ENCODE peak calls at places on chromosomes 1 and 21, in seven cellular contexts. L is neural progenitor cell, R is thoracic aorta, W is OCI-LY7, D is IMR-90, Q is uterus, Z is lower lobe of right lung. A is an unnamed sample.

GRCh38 chr1:31744165-31744888 is 19.8 kb downstream of the ADGRB2 start:
- DNase-seq in R (no peak), W (peak), Q (no peak), Z (no peak), L (no peak), D (no peak), A (no peak)

GRCh38 chr1:157363660-157364140 is 188.6 kb downstream of the FCRL5 start:
- DNase-seq in Z (no peak), W (peak), D (peak), L (peak), R (no peak), Q (no peak), A (no peak)

GRCh38 chr1:38152351-38153082 is 105.9 kb upstream of the POU3F1 start:
- DNase-seq in Q (no peak), W (peak), Z (no peak), L (no peak), R (no peak), D (no peak), A (no peak)

GRCh38 chr1:248873409-248873992 is 14.6 kb upstream of the ZNF692 start:
- DNase-seq in Z (peak), W (peak), Q (peak), L (peak), D (peak), R (peak), A (peak)

GRCh38 chr1:1318131-1318652 is 6.3 kb downstream of the INTS11 start:
- DNase-seq in D (peak), Q (peak), Z (peak), R (peak), W (no peak), L (no peak), A (no peak)

GRCh38 chr1:195475568-195475967 is 1132.7 kb downstream of the KCNT2 start:
- DNase-seq in L (no peak), Z (no peak), D (no peak), R (no peak), W (no peak), Q (no peak), A (no peak)

GRCh38 chr1:11180342-11180744 is 8.8 kb upstream of the ANGPTL7 start:
- DNase-seq in Q (no peak), W (no peak), Z (no peak), D (peak), R (no peak), L (no peak), A (no peak)

GRCh38 chr1:102886638-102887037 is 221.7 kb downstream of the COL11A1 start:
- DNase-seq in R (no peak), W (no peak), D (no peak), Q (no peak), L (no peak), Z (no peak), A (no peak)

GRCh38 chr1:97814121-97814520 is 106.7 kb downstream of the DPYD start:
- DNase-seq in R (no peak), Q (no peak), Z (no peak), W (no peak), L (no peak), D (peak), A (no peak)

GRCh38 chr1:105686874-105687690 is 1369.4 kb upstream of the PRMT6 start:
- DNase-seq in Q (no peak), D (no peak), Z (no peak), W (no peak), L (no peak), R (no peak), A (no peak)

GRCh38 chr1:86704972-86705632 is 726 bp downstream of the SH3GLB1 start:
- DNase-seq in R (no peak), W (peak), Q (peak), L (peak), D (peak), Z (peak), A (peak)

GRCh38 chr1:99457381-99458165 is 188.3 kb upstream of the PALMD start:
- DNase-seq in W (no peak), D (peak), L (no peak), Q (no peak), R (no peak), Z (no peak), A (no peak)

GRCh38 chr21:27362249-27362648 is 395.4 kb upstream of the ADAMTS5 start:
- DNase-seq in R (no peak), Q (no peak), W (no peak), L (no peak), Z (no peak), D (no peak), A (no peak)

GRCh38 chr1:65717815-65718454 is 74.8 kb upstream of the PDE4B start:
- DNase-seq in D (peak), Z (no peak), Q (no peak), R (no peak), W (no peak), L (no peak), A (no peak)

GRCh38 chr21:15249285-15249993 is 184.6 kb upstream of the NRIP1 start:
- DNase-seq in L (no peak), R (no peak), D (peak), Z (no peak), W (no peak), Q (no peak), A (no peak)

GRCh38 chr1:36446261-36446660 is 4.0 kb downstream of the OSCP1 start:
- DNase-seq in L (peak), Q (no peak), W (peak), R (no peak), Z (no peak), D (no peak), A (no peak)

GRCh38 chr1:1239624-1240347 is 6.7 kb downstream of the C1QTNF12 start:
- DNase-seq in Z (no peak), D (no peak), Q (no peak), R (no peak), W (no peak), L (peak), A (no peak)

GRCh38 chr21:38219049-38219628 is 37.7 kb upstream of the KCNJ15 start:
- DNase-seq in L (peak), R (peak), W (peak), D (peak), Q (peak), Z (peak), A (no peak)

GRCh38 chr1:169105434-169106094 is 926 bp upstream of the ATP1B1 start:
- DNase-seq in R (no peak), W (peak), Q (peak), Z (peak), D (no peak), L (peak), A (peak)

GRCh38 chr1:174258148-174258550 is 98.8 kb downstream of the RABGAP1L start:
- DNase-seq in Z (no peak), L (peak), Q (no peak), D (peak), W (peak), R (no peak), A (no peak)

GRCh38 chr1:205438213-205439158 is 16.6 kb upstream of the LEMD1 start:
- DNase-seq in R (peak), Q (peak), D (peak), Z (peak), L (no peak), W (peak), A (no peak)

GRCh38 chr1:212234431-212235298 is 50.5 kb upstream of the PPP2R5A start:
- DNase-seq in R (peak), L (no peak), W (no peak), Z (no peak), D (peak), Q (peak), A (no peak)

GRCh38 chr1:30315185-30315960 is 408.0 kb downstream of the MATN1 start:
- DNase-seq in R (no peak), Z (no peak), Q (no peak), W (peak), L (no peak), D (peak), A (peak)

GRCh38 chr1:36910281-36910725 is 124.0 kb downstream of the GRIK3 start:
- DNase-seq in Q (no peak), L (peak), W (peak), R (no peak), Z (no peak), D (no peak), A (no peak)

GRCh38 chr1:31458287-31458896 is 45.4 kb downstream of the SERINC2 start:
- DNase-seq in D (no peak), Z (no peak), R (no peak), W (no peak), L (no peak), Q (no peak), A (no peak)

GRCh38 chr1:145720878-145721671 is 1.8 kb downstream of the CD160 start:
- DNase-seq in L (peak), D (peak), Q (peak), Z (peak), W (peak), R (peak), A (peak)

GRCh38 chr1:56578963-56579875 is at the start of gene PLPP3:
- DNase-seq in Z (peak), W (peak), R (peak), L (peak), D (peak), Q (peak), A (peak)

GRCh38 chr1:7789828-7790227 is 5.7 kb downstream of the PER3 start:
- DNase-seq in W (no peak), Z (no peak), Q (no peak), R (no peak), D (no peak), L (no peak), A (no peak)

GRCh38 chr1:47696911-47697441 is 259.1 kb downstream of the FOXD2 start:
- DNase-seq in Q (no peak), D (no peak), W (no peak), L (no peak), R (no peak), Z (no peak), A (peak)

GRCh38 chr1:232813082-232813481 is 7.9 kb downstream of the MAP10 start:
- DNase-seq in Z (no peak), D (no peak), W (no peak), R (no peak), L (no peak), Q (no peak), A (no peak)

GRCh38 chr1:33342041-33342723 is 21.3 kb upstream of the A3GALT2 start:
- DNase-seq in D (peak), Q (peak), L (peak), W (peak), R (no peak), Z (no peak), A (peak)

GRCh38 chr1:88216441-88216840 is 467.6 kb upstream of the PKN2 start:
- DNase-seq in D (no peak), L (no peak), Z (no peak), W (no peak), Q (no peak), R (no peak), A (no peak)

GRCh38 chr1:234148350-234148749 is 224.9 kb upstream of the COA6 start:
- DNase-seq in W (no peak), R (no peak), Z (no peak), L (no peak), Q (no peak), D (no peak), A (no peak)

GRCh38 chr1:169119405-169119804 is 12.9 kb downstream of the ATP1B1 start:
- DNase-seq in L (no peak), W (no peak), R (no peak), Q (no peak), Z (no peak), D (peak), A (no peak)

GRCh38 chr1:161885013-161885412 is 118.9 kb downstream of the ATF6 start:
- DNase-seq in Z (no peak), D (peak), Q (no peak), L (no peak), W (no peak), R (no peak), A (no peak)

GRCh38 chr1:63917571-63918394 is 144.0 kb downstream of the ROR1 start:
- DNase-seq in Z (no peak), W (peak), L (peak), D (peak), R (no peak), Q (no peak), A (no peak)

GRCh38 chr1:230651235-230651634 is 9.0 kb downstream of the COG2 start:
- DNase-seq in R (no peak), Z (no peak), L (no peak), W (no peak), D (no peak), Q (no peak), A (no peak)

GRCh38 chr1:54374766-54375165 is 31.4 kb downstream of the SSBP3 start:
- DNase-seq in Q (peak), R (no peak), D (no peak), L (no peak), W (no peak), Z (no peak), A (no peak)

GRCh38 chr1:54377040-54377691 is 29.0 kb downstream of the SSBP3 start:
- DNase-seq in D (peak), R (no peak), Q (no peak), L (no peak), Z (no peak), W (peak), A (no peak)

GRCh38 chr1:54376085-54377039 is 29.8 kb downstream of the SSBP3 start:
- DNase-seq in D (no peak), Q (no peak), R (no peak), Z (no peak), L (no peak), W (peak), A (no peak)

GRCh38 chr1:54372978-54373377 is 33.2 kb downstream of the SSBP3 start:
- DNase-seq in Q (no peak), L (no peak), R (no peak), Z (no peak), D (no peak), W (peak), A (no peak)

GRCh38 chr1:54375331-54376084 is 30.7 kb downstream of the SSBP3 start:
- DNase-seq in R (no peak), W (peak), D (no peak), Z (no peak), L (peak), Q (no peak), A (no peak)
- H3K27ac ChIP-seq in R (no peak), W (peak), D (no peak), Z (no peak), L (no peak), Q (no peak), A (no peak)

GRCh38 chr1:53122847-53123461 is 19.5 kb downstream of the SLC1A7 start:
- DNase-seq in Q (no peak), Z (no peak), W (no peak), L (no peak), R (no peak), D (no peak), A (no peak)
- H3K27ac ChIP-seq in Q (peak), Z (peak), W (no peak), L (no peak), R (peak), D (peak), A (peak)

GRCh38 chr1:118113261-118113660 is 71.8 kb downstream of the SPAG17 start:
- DNase-seq in R (no peak), D (peak), L (no peak), Z (no peak), W (no peak), Q (no peak), A (no peak)
- H3K27ac ChIP-seq in R (no peak), D (no peak), L (no peak), Z (no peak), W (no peak), Q (no peak), A (no peak)

DNA sequence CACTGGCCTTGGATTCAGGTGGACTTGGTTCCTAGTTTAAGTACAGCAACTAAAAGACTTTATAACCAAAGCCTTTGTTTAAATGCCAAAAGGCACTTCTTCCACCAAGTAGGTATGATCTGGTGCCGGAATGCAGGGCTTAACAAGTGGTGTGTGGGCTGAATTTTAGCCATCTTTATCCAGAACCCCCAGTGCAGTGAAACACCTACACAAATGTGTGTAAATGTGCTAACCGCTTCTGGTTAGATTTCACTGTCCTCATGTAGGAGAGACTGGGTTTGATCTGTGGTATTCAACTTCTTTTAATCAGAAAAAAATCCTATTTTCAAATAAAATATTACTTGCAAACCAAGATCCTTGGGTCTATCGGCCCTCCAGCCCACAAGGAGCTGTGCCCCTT is 10.3 kb downstream of the SLAMF1 start:
- DNase-seq in W (no peak), Q (no peak), L (no peak), Z (no peak), R (no peak), D (no peak), A (no peak)
- H3K27ac ChIP-seq in W (no peak), Q (no peak), L (no peak), Z (no peak), R (no peak), D (no peak), A (no peak)

DNA sequence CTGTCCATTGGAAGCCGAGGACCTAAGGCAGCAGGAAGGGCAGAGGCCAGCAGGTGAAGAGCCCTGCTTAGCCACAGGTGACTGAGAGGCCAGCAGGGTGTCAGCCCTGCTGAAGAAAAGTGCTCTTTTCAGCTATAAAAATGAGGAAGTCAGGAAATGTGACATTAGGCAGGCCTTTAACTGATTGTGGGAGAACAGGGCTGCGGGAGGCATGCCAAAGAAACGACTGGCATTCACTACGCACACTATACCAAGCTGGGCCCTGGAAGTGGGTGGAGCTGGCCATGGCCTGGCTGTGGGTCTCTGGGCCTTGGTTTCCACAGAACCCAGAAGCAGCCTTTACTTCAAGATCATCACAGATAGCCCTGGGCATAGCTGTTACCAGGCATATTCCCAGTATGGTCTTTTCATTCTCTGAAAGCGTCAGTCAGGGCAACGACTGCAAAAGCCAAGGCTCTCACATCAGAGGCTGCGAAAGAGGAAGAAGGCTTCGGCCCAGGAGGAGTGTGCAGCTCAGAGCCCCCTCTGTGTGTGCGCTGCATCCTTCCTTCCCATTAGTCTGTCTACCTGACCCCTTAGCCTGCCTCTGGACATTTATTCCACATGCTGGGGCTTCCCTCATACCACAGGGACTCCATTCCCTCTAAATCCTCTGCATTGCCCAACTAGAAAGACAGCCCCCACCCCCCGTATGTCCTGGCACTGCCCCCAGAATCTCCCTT is 14.3 kb downstream of the SLC2A1 start:
- DNase-seq in Q (no peak), W (peak), R (peak), L (no peak), D (no peak), Z (no peak), A (no peak)
- H3K27ac ChIP-seq in Q (no peak), W (peak), R (peak), L (peak), D (peak), Z (peak), A (peak)

GRCh38 chr1:18920931-18921330 is 18.6 kb upstream of the ALDH4A1 start:
- DNase-seq in W (no peak), Q (no peak), L (no peak), R (no peak), Z (no peak), D (no peak), A (no peak)

GRCh38 chr1:18922848-18923475 is 20.6 kb upstream of the ALDH4A1 start:
- DNase-seq in L (no peak), Z (no peak), R (no peak), D (no peak), Q (no peak), W (no peak), A (no peak)

GRCh38 chr1:18923721-18924610 is 21.6 kb upstream of the ALDH4A1 start:
- DNase-seq in D (peak), W (no peak), Q (no peak), L (no peak), R (no peak), Z (no peak), A (no peak)

GRCh38 chr1:18921506-18922251 is 19.3 kb upstream of the ALDH4A1 start:
- DNase-seq in W (no peak), R (no peak), L (no peak), D (no peak), Q (no peak), Z (no peak), A (no peak)

DNA sequence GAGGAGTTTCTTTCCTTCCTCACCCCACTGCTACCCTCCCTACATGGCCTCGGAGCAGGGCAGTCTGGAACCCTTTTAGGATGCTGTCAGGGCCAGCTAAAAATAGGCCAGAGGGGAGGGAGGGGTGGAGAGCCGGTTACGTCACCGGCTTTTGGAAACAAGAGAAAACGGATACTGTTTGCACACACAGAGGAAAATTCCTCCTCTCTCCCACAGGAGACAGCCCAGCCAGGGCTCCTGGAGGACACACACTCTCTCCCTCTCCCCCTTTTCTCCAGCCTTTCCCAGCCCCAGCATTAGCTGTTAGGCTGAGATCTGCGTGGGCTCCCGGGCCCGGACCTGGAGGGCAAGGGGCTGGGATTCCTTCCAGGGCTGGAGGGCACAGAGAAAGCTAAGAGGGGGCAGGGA is 20.0 kb upstream of the ALDH4A1 start:
- DNase-seq in Z (peak), Q (peak), L (peak), D (peak), W (no peak), R (peak), A (peak)
- H3K27ac ChIP-seq in Z (peak), Q (peak), L (no peak), D (peak), W (no peak), R (peak), A (peak)

GRCh38 chr1:116763116-116763786 is 9.0 kb downstream of the CD2 start:
- DNase-seq in W (no peak), R (no peak), D (no peak), L (no peak), Q (peak), Z (no peak), A (no peak)

GRCh38 chr1:116763787-116764465 is 9.7 kb downstream of the CD2 start:
- DNase-seq in R (no peak), W (peak), Z (no peak), Q (no peak), L (peak), D (no peak), A (no peak)

GRCh38 chr1:116762281-116762680 is 8.1 kb downstream of the CD2 start:
- DNase-seq in Q (no peak), L (no peak), W (no peak), R (no peak), D (no peak), Z (no peak), A (no peak)

GRCh38 chr1:116760996-116761665 is 6.9 kb downstream of the CD2 start:
- DNase-seq in Z (no peak), Q (no peak), R (no peak), L (no peak), D (no peak), W (no peak), A (no peak)

DNA sequence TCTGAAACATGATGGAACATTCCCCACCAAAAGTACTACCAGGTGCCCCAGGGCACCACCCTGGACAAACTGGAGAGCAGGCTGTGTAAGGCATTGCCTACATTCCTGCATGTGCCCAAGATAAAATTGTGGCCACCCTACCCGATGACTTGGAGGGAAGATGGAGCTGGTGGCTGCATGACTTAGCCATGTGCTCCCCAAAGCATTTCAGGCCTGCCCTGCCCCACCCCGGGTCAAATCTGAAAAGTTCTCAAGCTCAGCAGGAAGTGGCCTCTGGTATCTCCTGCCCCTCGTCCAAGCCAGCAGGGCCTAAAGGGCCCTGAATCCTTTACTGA is 8.5 kb downstream of the CD2 start:
- DNase-seq in D (no peak), Z (no peak), W (no peak), L (no peak), R (no peak), Q (no peak), A (no peak)
- H3K27ac ChIP-seq in D (no peak), Z (no peak), W (no peak), L (no peak), R (no peak), Q (no peak), A (no peak)